ENCODE peak calls at places on chromosomes 6 and 20, in five cellular contexts. F is Panc1, R is mammary epithelial cell, K is cardiac muscle cell, H is heart left ventricle. D is an unnamed sample.

GRCh38 chr6:13873288-13874190 is 51.2 kb upstream of the RNF182 start:
- DNase-seq in R (peak), H (peak), K (peak), F (no peak), D (peak)

GRCh38 chr6:166998256-166999144 is 697 bp upstream of the CEP43 start:
- DNase-seq in K (no peak), F (no peak), H (peak), R (peak), D (peak)

GRCh38 chr6:7777062-7777461 is 51.2 kb downstream of the BMP6 start:
- DNase-seq in R (no peak), K (no peak), F (no peak), H (no peak), D (no peak)

GRCh38 chr20:46355778-46356177 is 47.5 kb upstream of the CDH22 start:
- DNase-seq in H (no peak), F (no peak), R (no peak), K (no peak), D (no peak)

GRCh38 chr6:34315780-34316179 is 67.0 kb upstream of the SMIM29 start:
- DNase-seq in F (no peak), H (no peak), K (no peak), R (no peak), D (no peak)

GRCh38 chr6:99589290-99589672 is 17.4 kb upstream of the PRDM13 start:
- DNase-seq in F (no peak), K (no peak), R (no peak), H (no peak), D (no peak)

GRCh38 chr20:56328861-56329260 is 29.9 kb upstream of the FAM210B start:
- DNase-seq in K (peak), R (peak), F (no peak), H (no peak), D (peak)

GRCh38 chr6:139256087-139256486 is 35.7 kb downstream of the TXLNB start:
- DNase-seq in F (no peak), R (no peak), H (no peak), K (peak), D (peak)

GRCh38 chr6:83824388-83824801 is 28.8 kb upstream of the RIPPLY2 start:
- DNase-seq in R (peak), F (peak), H (no peak), K (no peak), D (peak)

GRCh38 chr6:155325700-155326516 is 11.6 kb upstream of the TFB1M start:
- DNase-seq in K (no peak), F (no peak), H (no peak), R (no peak), D (no peak)

GRCh38 chr6:11894212-11894611 is 115.6 kb upstream of the ADTRP start:
- DNase-seq in H (no peak), R (no peak), F (no peak), K (no peak), D (no peak)

GRCh38 chr20:48241482-48241881 is 456.2 kb upstream of the SULF2 start:
- DNase-seq in R (no peak), H (no peak), K (no peak), F (no peak), D (no peak)

GRCh38 chr6:7821426-7821825 is 89.2 kb downstream of the TXNDC5 start:
- DNase-seq in H (no peak), F (no peak), R (no peak), K (peak), D (peak)

GRCh38 chr6:44076366-44077200 is 50.7 kb downstream of the MRPL14 start:
- DNase-seq in H (peak), R (no peak), F (no peak), K (peak), D (no peak)

GRCh38 chr6:35787266-35788218 is 6.7 kb downstream of the CLPSL1 start:
- DNase-seq in F (no peak), K (no peak), H (no peak), R (no peak), D (no peak)

GRCh38 chr20:8361008-8361652 is 229.1 kb downstream of the PLCB1 start:
- DNase-seq in R (peak), F (no peak), H (no peak), K (peak), D (peak)

GRCh38 chr6:72669324-72669723 is 47.5 kb downstream of the KCNQ5 start:
- DNase-seq in H (no peak), R (no peak), K (no peak), F (no peak), D (no peak)

GRCh38 chr6:128336436-128337095 is 183.8 kb downstream of the PTPRK start:
- DNase-seq in K (no peak), F (no peak), H (no peak), R (no peak), D (no peak)

GRCh38 chr6:56749632-56750151 is 107.0 kb upstream of the DST start:
- DNase-seq in F (peak), K (peak), H (no peak), R (peak), D (peak)

GRCh38 chr20:13006825-13007224 is 1.9 kb upstream of the SPTLC3 start:
- DNase-seq in R (peak), F (no peak), H (no peak), K (peak), D (peak)

GRCh38 chr6:40440083-40440482 is 147.1 kb downstream of the LRFN2 start:
- DNase-seq in F (no peak), R (peak), H (no peak), K (peak), D (no peak)

GRCh38 chr6:43689421-43689820 is 1.8 kb upstream of the MRPS18A start:
- DNase-seq in H (no peak), F (no peak), R (no peak), K (no peak), D (no peak)

GRCh38 chr6:35919827-35920751 is 809 bp downstream of the SRPK1 start:
- DNase-seq in R (peak), K (peak), H (no peak), F (no peak), D (peak)

GRCh38 chr6:134034478-134034877 is 17.9 kb downstream of the SLC2A12 start:
- DNase-seq in H (no peak), K (no peak), F (no peak), R (no peak), D (no peak)

GRCh38 chr6:166179704-166180103 is 12.1 kb upstream of the TBXT start:
- DNase-seq in F (no peak), R (no peak), H (no peak), K (no peak), D (no peak)

GRCh38 chr6:3456395-3456767 is 469 bp downstream of the SLC22A23 start:
- DNase-seq in F (no peak), K (no peak), R (no peak), H (no peak), D (no peak)

GRCh38 chr6:87747646-87748045 is 45.6 kb upstream of the AKIRIN2 start:
- DNase-seq in K (no peak), F (no peak), R (no peak), H (no peak), D (no peak)

DNA sequence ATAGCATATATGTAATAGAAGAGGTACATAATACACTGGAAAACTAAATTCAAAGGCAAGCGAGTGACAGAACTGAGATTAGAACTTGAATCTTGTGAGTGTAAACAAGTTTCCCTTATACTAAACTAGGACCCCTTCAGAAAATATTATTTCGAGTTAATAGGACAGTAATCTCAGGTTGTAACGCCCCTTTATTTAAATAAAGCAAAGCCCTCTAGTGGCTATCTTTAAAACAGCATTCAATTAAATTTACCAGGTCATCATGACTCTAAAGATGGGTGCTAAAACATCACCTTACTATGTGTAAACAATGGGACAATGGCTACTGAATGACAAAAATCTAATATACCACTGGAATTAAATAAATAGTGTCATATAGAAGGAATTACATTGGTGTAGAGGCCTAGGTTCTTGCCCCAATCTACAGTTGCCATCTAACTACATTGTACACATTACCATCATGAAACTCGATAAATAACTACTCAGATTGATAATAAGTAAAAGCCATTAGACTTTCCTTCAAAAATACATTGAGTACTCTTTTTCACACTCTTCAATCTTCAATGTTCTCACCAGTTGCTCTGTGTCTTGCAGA is 255.4 kb upstream of the IRAK1BP1 start:
- DNase-seq in H (no peak), F (no peak), K (peak), R (no peak), D (peak)
- TF ChIP-seq CTCF in H (peak), F (peak), K (peak), R (peak), D (peak)

GRCh38 chr6:149461670-149462069 is 23.1 kb downstream of the ZC3H12D start:
- DNase-seq in F (no peak), R (no peak), K (no peak), H (no peak), D (no peak)
- H3K4me3 ChIP-seq in F (no peak), R (no peak), K (no peak), H (no peak), D (no peak)

GRCh38 chr20:51386586-51386985 is 155.9 kb downstream of the NFATC2 start:
- DNase-seq in F (no peak), R (no peak), H (no peak), K (no peak), D (no peak)
- TF ChIP-seq CTCF in F (no peak), R (no peak), H (no peak), K (no peak), D (no peak)

GRCh38 chr6:144896296-144896695 is 611.2 kb downstream of the UTRN start:
- DNase-seq in F (no peak), K (no peak), H (no peak), R (no peak), D (no peak)

GRCh38 chr6:144898052-144898689 is 613.0 kb downstream of the UTRN start:
- DNase-seq in F (no peak), R (peak), K (no peak), H (no peak), D (peak)

GRCh38 chr6:144895890-144896289 is 610.8 kb downstream of the UTRN start:
- DNase-seq in F (no peak), K (no peak), H (no peak), R (no peak), D (no peak)

GRCh38 chr6:144897441-144897921 is 612.3 kb downstream of the UTRN start:
- DNase-seq in R (peak), H (no peak), F (peak), K (peak), D (peak)

DNA sequence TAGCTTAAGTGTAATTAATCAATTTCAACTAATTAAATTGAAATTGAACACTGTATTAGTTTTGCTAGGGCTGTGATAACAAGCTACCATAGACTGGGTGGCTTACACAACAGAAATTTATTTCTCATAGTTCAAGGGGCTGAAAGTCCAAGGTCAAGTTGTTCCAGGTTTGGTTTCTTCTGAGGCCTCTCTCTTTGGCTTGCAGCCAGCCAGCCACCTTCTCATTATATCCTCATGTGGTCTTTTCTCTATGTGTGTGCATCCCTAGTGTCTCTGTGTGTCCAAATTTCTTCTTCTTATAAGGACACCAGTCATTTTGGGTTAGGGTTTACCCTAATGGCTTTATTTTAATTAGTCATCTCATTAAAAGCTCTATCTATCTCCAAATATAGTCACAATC is 611.7 kb downstream of the UTRN start:
- DNase-seq in H (no peak), R (no peak), K (no peak), F (no peak), D (no peak)
- H3K4me3 ChIP-seq in H (no peak), R (no peak), K (no peak), F (no peak), D (no peak)

GRCh38 chr6:90274481-90275030 is 22.1 kb downstream of the BACH2 start:
- DNase-seq in F (no peak), K (no peak), H (no peak), R (no peak), D (no peak)
- TF ChIP-seq CTCF in F (peak), K (no peak), H (no peak), R (no peak), D (no peak)

GRCh38 chr6:33213989-33214335 is 5.7 kb downstream of the RING1 start:
- DNase-seq in R (no peak), H (no peak), F (no peak), K (no peak), D (no peak)
- H3K4me3 ChIP-seq in R (peak), H (peak), F (peak), K (peak), D (peak)